ENCODE peak calls at places on chromosome 4, in nine cellular contexts. P is GM04503; M is activated T-cell treated with anti-CD3 and anti-CD28 coated beads for 48 hours; F is H4; D is D341Med; Y is ELR; W is NCI-H446 treated with DMSO at 0.1 percent for 48 hours; Z is nephron progenitor cell; L is activated naive CD4-positive, alpha-beta T cell treated with anti-CD3 and anti-CD28 coated beads, Interleukin-2, amount 10 ng/mL, durations not matched to agents 7 days and 5 days. N is an unnamed sample.

GRCh38 chr4:107519057-107519456 is 201.0 kb downstream of the PAPSS1 start:
- DNase-seq in F (no peak), D (peak; percentile 36), W (no peak), Z (peak; percentile 11), M (no peak), Y (peak; percentile 43), L (no peak), P (peak; percentile 1), N (no peak)

GRCh38 chr4:138242076-138242829 is at the start of gene SLC7A11:
- DNase-seq in L (peak; percentile 75), Z (peak; percentile 46), M (peak; percentile 21), W (peak; percentile 84), P (peak; percentile 97), D (peak; percentile 53), Y (peak; percentile 99), F (peak; percentile 98), N (peak; percentile 98)

GRCh38 chr4:84855774-84856173 is 110.7 kb downstream of the WDFY3 start:
- DNase-seq in D (no peak), L (no peak), P (no peak), F (no peak), W (no peak), Y (no peak), M (no peak), Z (no peak), N (no peak)

GRCh38 chr4:105181259-105181658 is 34.6 kb downstream of the TET2 start:
- DNase-seq in F (no peak), L (no peak), P (no peak), D (peak; percentile 33), W (no peak), Y (no peak), Z (no peak), M (no peak), N (no peak)

GRCh38 chr4:40367451-40367850 is 32.3 kb downstream of the CHRNA9 start:
- DNase-seq in F (no peak), P (peak; percentile 11), M (no peak), L (no peak), D (no peak), Z (no peak), Y (no peak), W (no peak), N (no peak)

GRCh38 chr4:182337366-182337765 is 94.2 kb downstream of the TENM3 start:
- DNase-seq in D (no peak), M (no peak), P (no peak), Y (no peak), Z (no peak), F (no peak), L (no peak), W (no peak), N (no peak)

GRCh38 chr4:83561381-83561780 is 25.5 kb downstream of the GPAT3 start:
- DNase-seq in P (peak; percentile 51), M (no peak), F (peak; percentile 73), W (no peak), Z (no peak), Y (peak; percentile 80), L (no peak), D (no peak), N (no peak)

GRCh38 chr4:86359944-86360478 is at the start of gene MAPK10:
- DNase-seq in D (no peak), F (peak; percentile 94), W (no peak), L (peak; percentile 59), Y (peak; percentile 75), Z (peak; percentile 60), M (peak; percentile 12), P (no peak), N (peak; percentile 21)

GRCh38 chr4:154314248-154314647 is 177.4 kb downstream of the DCHS2 start:
- DNase-seq in M (no peak), P (no peak), Z (no peak), D (no peak), W (no peak), F (peak; percentile 20), Y (no peak), L (no peak), N (peak; percentile 10)

GRCh38 chr4:165027762-165028402 is 3.9 kb upstream of the TRIM60 start:
- DNase-seq in D (no peak), Z (no peak), M (no peak), F (no peak), P (no peak), Y (peak; percentile 7), L (no peak), W (no peak), N (no peak)

GRCh38 chr4:76747613-76748012 is 150.3 kb downstream of the SOWAHB start:
- DNase-seq in W (no peak), D (no peak), L (no peak), Y (peak; percentile 41), Z (no peak), F (no peak), P (no peak), M (no peak), N (peak; percentile 67)

GRCh38 chr4:158715787-158716186 is 7.4 kb downstream of the PPID start:
- DNase-seq in Y (no peak), D (no peak), F (no peak), P (no peak), M (no peak), Z (no peak), L (no peak), W (no peak), N (no peak)

GRCh38 chr4:150224896-150225591 is 146.8 kb downstream of the DCLK2 start:
- DNase-seq in Y (peak; percentile 91), Z (no peak), M (no peak), P (peak; percentile 97), L (no peak), W (no peak), D (no peak), F (peak; percentile 95), N (peak; percentile 98)

GRCh38 chr4:7905461-7905915 is 34.2 kb downstream of the AFAP1 start:
- DNase-seq in P (peak; percentile 89), Z (no peak), F (no peak), M (no peak), W (no peak), L (no peak), Y (peak; percentile 52), D (no peak), N (peak; percentile 79)

GRCh38 chr4:27886075-27886474 is 1025.4 kb downstream of the STIM2 start:
- DNase-seq in F (no peak), W (no peak), L (no peak), Y (peak; percentile 38), Z (no peak), P (no peak), M (no peak), D (no peak), N (no peak)

GRCh38 chr4:106993846-106994245 is 42.3 kb downstream of the DKK2 start:
- DNase-seq in F (peak; percentile 51), P (no peak), Y (no peak), Z (no peak), L (no peak), M (no peak), D (no peak), W (no peak), N (no peak)

GRCh38 chr4:165461176-165461835 is 82.5 kb downstream of the CPE start:
- DNase-seq in Y (peak; percentile 17), W (peak; percentile 28), F (no peak), L (no peak), D (no peak), P (peak; percentile 69), Z (no peak), M (no peak), N (peak; percentile 51)

GRCh38 chr4:45484740-45485139 is 639.1 kb downstream of the GABRG1 start:
- DNase-seq in F (no peak), W (no peak), Z (no peak), D (no peak), Y (no peak), M (no peak), L (no peak), P (no peak), N (no peak)

GRCh38 chr4:173538148-173538902 is 8.3 kb upstream of the HAND2 start:
- DNase-seq in Z (peak; percentile 51), P (no peak), D (peak; percentile 45), W (no peak), Y (no peak), F (no peak), L (no peak), M (no peak), N (no peak)

GRCh38 chr4:2619459-2619858 is 83.0 kb downstream of the FAM193A start:
- DNase-seq in Z (no peak), Y (no peak), P (no peak), W (no peak), F (no peak), L (no peak), M (no peak), D (no peak), N (no peak)

GRCh38 chr4:59838236-59838635 is 1361.9 kb upstream of the ADGRL3 start:
- DNase-seq in D (peak; percentile 43), P (no peak), Y (no peak), W (no peak), L (no peak), F (no peak), Z (no peak), M (no peak), N (no peak)

GRCh38 chr4:181661090-181661489 is 582.1 kb upstream of the TENM3 start:
- DNase-seq in P (peak; percentile 72), L (no peak), Y (peak; percentile 78), M (no peak), F (peak; percentile 16), D (no peak), W (no peak), Z (no peak), N (peak; percentile 41)

GRCh38 chr4:48799157-48799556 is 19.1 kb upstream of the FRYL start:
- DNase-seq in M (no peak), Y (peak; percentile 46), F (no peak), P (no peak), D (no peak), Z (no peak), L (no peak), W (no peak), N (no peak)

GRCh38 chr4:113881256-113881655 is 98.2 kb downstream of the ARSJ start:
- DNase-seq in F (no peak), L (no peak), Y (peak; percentile 39), Z (no peak), M (no peak), P (no peak), D (no peak), W (peak; percentile 19), N (no peak)

GRCh38 chr4:6516281-6516680 is 43.9 kb upstream of the PPP2R2C start:
- DNase-seq in W (no peak), L (no peak), P (no peak), D (no peak), Z (no peak), M (no peak), F (no peak), Y (no peak), N (no peak)

GRCh38 chr4:4260185-4260751 is 12.2 kb upstream of the TMEM128 start:
- DNase-seq in M (no peak), Y (peak; percentile 84), D (no peak), W (no peak), L (no peak), F (peak; percentile 75), Z (no peak), P (no peak), N (no peak)

GRCh38 chr4:25440478-25441030 is 63.5 kb downstream of the ANAPC4 start:
- DNase-seq in W (no peak), P (no peak), L (no peak), M (no peak), Z (no peak), F (no peak), Y (no peak), D (no peak), N (no peak)

GRCh38 chr4:104531390-104531789 is 36.7 kb upstream of the CXXC4 start:
- DNase-seq in M (no peak), L (no peak), F (no peak), D (no peak), P (no peak), Y (no peak), Z (no peak), W (no peak), N (no peak)

GRCh38 chr4:6288342-6288741 is 18.7 kb downstream of the WFS1 start:
- DNase-seq in W (no peak), F (no peak), L (no peak), D (no peak), M (no peak), Y (no peak), P (no peak), Z (no peak), N (no peak)

GRCh38 chr4:48035952-48036351 is 19.4 kb downstream of the NIPAL1 start:
- DNase-seq in Y (no peak), L (no peak), D (no peak), M (no peak), Z (no peak), W (no peak), F (no peak), P (no peak), N (no peak)

GRCh38 chr4:99734583-99735322 is 77.1 kb upstream of the C4orf54 start:
- DNase-seq in W (no peak), M (no peak), F (no peak), D (no peak), Y (no peak), L (no peak), P (no peak), Z (no peak), N (no peak)